ENCODE peak calls at places on chromosomes 11 and 22, in eight cellular contexts. T is stimulated activated CD4-positive, alpha-beta T cell treated with anti-CD3 and anti-CD28 coated beads, Interleukin-4, amount 100 ng/mL, for 24 hours; I is M059J; Q is activated CD4-positive, CD25-positive, alpha-beta regulatory T cell; L is HTR-8/SVneo; E is T-cell; A is RCC 7860; W is Peyer's patch. X is an unnamed sample.

GRCh38 chr22:27349456-27349855 is 452.1 kb downstream of the MN1 start:
- DNase-seq in E (no peak), W (no peak), T (no peak), Q (no peak), A (peak; percentile 54), L (no peak), I (peak; percentile 48), X (no peak)

GRCh38 chr11:93775289-93775688 is 8.8 kb upstream of the MED17 start:
- DNase-seq in W (no peak), E (no peak), A (no peak), I (no peak), T (no peak), Q (no peak), L (no peak), X (no peak)

GRCh38 chr11:134052988-134053945 is 15.6 kb upstream of the JAM3 start:
- DNase-seq in W (no peak), T (no peak), I (no peak), A (no peak), Q (no peak), L (no peak), E (no peak), X (no peak)

GRCh38 chr11:134531331-134532135 is 119.5 kb upstream of the B3GAT1 start:
- DNase-seq in I (no peak), Q (no peak), T (no peak), E (no peak), A (no peak), W (peak; percentile 19), L (no peak), X (no peak)

GRCh38 chr11:10108901-10109665 is 184.9 kb downstream of the SBF2 start:
- DNase-seq in E (no peak), Q (no peak), W (no peak), T (no peak), I (no peak), L (peak; percentile 15), A (no peak), X (no peak)

GRCh38 chr11:78995166-78995565 is 420.5 kb upstream of the NARS2 start:
- DNase-seq in I (no peak), E (no peak), Q (no peak), A (no peak), L (no peak), W (no peak), T (no peak), X (no peak)

GRCh38 chr22:38262051-38262795 is 10.6 kb downstream of the TMEM184B start:
- DNase-seq in A (no peak), T (peak; percentile 45), W (peak; percentile 79), L (no peak), Q (no peak), E (peak; percentile 20), I (peak; percentile 22), X (no peak)

GRCh38 chr22:50197856-50198623 is 2.8 kb upstream of the SELENOO start:
- DNase-seq in E (no peak), Q (no peak), A (no peak), W (no peak), I (no peak), L (no peak), T (no peak), X (no peak)

GRCh38 chr11:126431401-126432064 is 76.0 kb downstream of the ST3GAL4 start:
- DNase-seq in E (no peak), Q (no peak), T (no peak), I (peak; percentile 91), A (peak; percentile 35), L (peak; percentile 70), W (no peak), X (no peak)

GRCh38 chr11:32888805-32889204 is 3.8 kb upstream of the QSER1 start:
- DNase-seq in T (no peak), L (no peak), Q (no peak), I (peak; percentile 72), A (no peak), E (no peak), W (no peak), X (no peak)

GRCh38 chr11:1640076-1640946 is 10.7 kb downstream of the KRTAP5-5 start:
- DNase-seq in L (peak; percentile 61), A (no peak), E (no peak), I (peak; percentile 30), T (peak; percentile 28), Q (no peak), W (peak; percentile 74), X (peak; percentile 50)

GRCh38 chr11:128324531-128325141 is 262.7 kb downstream of the ETS1 start:
- DNase-seq in T (peak; percentile 86), W (no peak), I (no peak), E (peak; percentile 90), Q (peak; percentile 53), L (no peak), A (no peak), X (no peak)

GRCh38 chr22:40083794-40084193 is 89.0 kb downstream of the FAM83F start:
- DNase-seq in E (no peak), L (no peak), W (no peak), A (no peak), I (no peak), T (no peak), Q (no peak), X (no peak)

GRCh38 chr22:49768961-49769690 is 58.5 kb downstream of the BRD1 start:
- DNase-seq in T (no peak), I (no peak), Q (no peak), L (no peak), E (no peak), A (no peak), W (peak; percentile 48), X (no peak)

GRCh38 chr22:42188808-42189447 is 58.3 kb upstream of the CYP2D6 start:
- DNase-seq in I (peak; percentile 57), Q (no peak), L (no peak), T (no peak), A (peak; percentile 62), W (no peak), E (no peak), X (no peak)

GRCh38 chr11:109695696-109696095 is 273.7 kb downstream of the C11orf87 start:
- DNase-seq in T (no peak), A (no peak), W (no peak), L (no peak), E (no peak), I (peak; percentile 33), Q (no peak), X (no peak)

GRCh38 chr11:64849600-64850356 is 5.3 kb upstream of the CDC42BPG start:
- DNase-seq in L (no peak), T (no peak), W (no peak), A (no peak), I (no peak), Q (no peak), E (no peak), X (no peak)

GRCh38 chr22:44100411-44100810 is 76.3 kb downstream of the PARVB start:
- DNase-seq in W (no peak), E (no peak), T (no peak), L (no peak), Q (no peak), I (no peak), A (no peak), X (no peak)

GRCh38 chr11:66429983-66430602 is 8.6 kb downstream of the MRPL11 start:
- DNase-seq in T (peak; percentile 81), I (peak; percentile 69), E (peak; percentile 51), L (peak; percentile 87), A (peak; percentile 15), Q (peak; percentile 47), W (peak; percentile 75), X (peak; percentile 55)

GRCh38 chr22:43293259-43293658 is 49.9 kb downstream of the SCUBE1 start:
- DNase-seq in E (no peak), Q (no peak), L (no peak), A (no peak), I (peak; percentile 45), T (no peak), W (no peak), X (no peak)